ENCODE peak calls at places on chromosomes 16 and 17, in five cellular contexts. One of them, this sample, is unnamed.

GRCh38 chr16:89917773-89918452 is 749 bp upstream of the MC1R start:
- DNase-seq in astrocyte of the spinal cord: peak
- DNase-seq in CD8-positive, alpha-beta T cell: peak
- DNase-seq in gastrocnemius medialis: peak
- DNase-seq in brain microvascular endothelial cell: peak
- DNase-seq in this sample: peak

GRCh38 chr17:60893475-60893874 is 215.8 kb downstream of the BCAS3 start:
- DNase-seq in astrocyte of the spinal cord: no peak
- DNase-seq in CD8-positive, alpha-beta T cell: no peak
- DNase-seq in gastrocnemius medialis: no peak
- DNase-seq in brain microvascular endothelial cell: no peak
- DNase-seq in this sample: no peak

GRCh38 chr16:48064971-48065370 is 90.8 kb downstream of the ABCC12 start:
- DNase-seq in astrocyte of the spinal cord: no peak
- DNase-seq in CD8-positive, alpha-beta T cell: no peak
- DNase-seq in gastrocnemius medialis: no peak
- DNase-seq in brain microvascular endothelial cell: no peak
- DNase-seq in this sample: no peak

GRCh38 chr17:73266796-73267195 is 5.1 kb upstream of the CPSF4L start:
- DNase-seq in astrocyte of the spinal cord: no peak
- DNase-seq in CD8-positive, alpha-beta T cell: no peak
- DNase-seq in gastrocnemius medialis: no peak
- DNase-seq in brain microvascular endothelial cell: no peak
- DNase-seq in this sample: no peak

GRCh38 chr17:48618366-48618896 is 3.3 kb upstream of the HOXB8 start:
- DNase-seq in astrocyte of the spinal cord: peak
- DNase-seq in CD8-positive, alpha-beta T cell: peak
- DNase-seq in gastrocnemius medialis: peak
- DNase-seq in brain microvascular endothelial cell: peak
- DNase-seq in this sample: peak

GRCh38 chr16:82633964-82634600 is 7.3 kb downstream of the CDH13 start:
- DNase-seq in astrocyte of the spinal cord: peak
- DNase-seq in CD8-positive, alpha-beta T cell: no peak
- DNase-seq in gastrocnemius medialis: peak
- DNase-seq in brain microvascular endothelial cell: no peak
- DNase-seq in this sample: peak

GRCh38 chr16:19835989-19836421 is 48.6 kb downstream of the GPRC5B start:
- DNase-seq in astrocyte of the spinal cord: peak
- DNase-seq in CD8-positive, alpha-beta T cell: no peak
- DNase-seq in gastrocnemius medialis: no peak
- DNase-seq in brain microvascular endothelial cell: peak
- DNase-seq in this sample: no peak

GRCh38 chr17:16406742-16407674 is 8.4 kb upstream of the TRPV2 start:
- DNase-seq in astrocyte of the spinal cord: peak
- DNase-seq in CD8-positive, alpha-beta T cell: no peak
- DNase-seq in gastrocnemius medialis: no peak
- DNase-seq in brain microvascular endothelial cell: no peak
- DNase-seq in this sample: peak

GRCh38 chr16:66516172-66516807 is 33.6 kb downstream of the TK2 start:
- DNase-seq in astrocyte of the spinal cord: no peak
- DNase-seq in CD8-positive, alpha-beta T cell: no peak
- DNase-seq in gastrocnemius medialis: no peak
- DNase-seq in brain microvascular endothelial cell: no peak
- DNase-seq in this sample: no peak

GRCh38 chr16:17519556-17519955 is 48.8 kb upstream of the XYLT1 start:
- DNase-seq in astrocyte of the spinal cord: no peak
- DNase-seq in CD8-positive, alpha-beta T cell: no peak
- DNase-seq in gastrocnemius medialis: no peak
- DNase-seq in brain microvascular endothelial cell: no peak
- DNase-seq in this sample: no peak

GRCh38 chr17:67995568-67996191 is 589 bp downstream of the C17orf58 start:
- DNase-seq in astrocyte of the spinal cord: no peak
- DNase-seq in CD8-positive, alpha-beta T cell: peak
- DNase-seq in gastrocnemius medialis: no peak
- DNase-seq in brain microvascular endothelial cell: no peak
- DNase-seq in this sample: peak

GRCh38 chr17:41965694-41966375 is 760 bp upstream of the CNP start:
- DNase-seq in astrocyte of the spinal cord: no peak
- DNase-seq in CD8-positive, alpha-beta T cell: peak
- DNase-seq in gastrocnemius medialis: peak
- DNase-seq in brain microvascular endothelial cell: no peak
- DNase-seq in this sample: no peak

GRCh38 chr17:21104608-21105007 is 22.2 kb upstream of the DHRS7B start:
- DNase-seq in astrocyte of the spinal cord: no peak
- DNase-seq in CD8-positive, alpha-beta T cell: no peak
- DNase-seq in gastrocnemius medialis: no peak
- DNase-seq in brain microvascular endothelial cell: no peak
- DNase-seq in this sample: no peak

GRCh38 chr17:42310281-42311156 is 22.2 kb downstream of the STAT5A start:
- DNase-seq in astrocyte of the spinal cord: no peak
- DNase-seq in CD8-positive, alpha-beta T cell: no peak
- DNase-seq in gastrocnemius medialis: no peak
- DNase-seq in brain microvascular endothelial cell: no peak
- DNase-seq in this sample: no peak

GRCh38 chr17:13346996-13347762 is 254.6 kb downstream of the HS3ST3A1 start:
- DNase-seq in astrocyte of the spinal cord: peak
- DNase-seq in CD8-positive, alpha-beta T cell: no peak
- DNase-seq in gastrocnemius medialis: no peak
- DNase-seq in brain microvascular endothelial cell: peak
- DNase-seq in this sample: no peak

GRCh38 chr17:75563063-75563758 is 24.4 kb upstream of the MYO15B start:
- DNase-seq in astrocyte of the spinal cord: no peak
- DNase-seq in CD8-positive, alpha-beta T cell: no peak
- DNase-seq in gastrocnemius medialis: no peak
- DNase-seq in brain microvascular endothelial cell: no peak
- DNase-seq in this sample: no peak

DNA sequence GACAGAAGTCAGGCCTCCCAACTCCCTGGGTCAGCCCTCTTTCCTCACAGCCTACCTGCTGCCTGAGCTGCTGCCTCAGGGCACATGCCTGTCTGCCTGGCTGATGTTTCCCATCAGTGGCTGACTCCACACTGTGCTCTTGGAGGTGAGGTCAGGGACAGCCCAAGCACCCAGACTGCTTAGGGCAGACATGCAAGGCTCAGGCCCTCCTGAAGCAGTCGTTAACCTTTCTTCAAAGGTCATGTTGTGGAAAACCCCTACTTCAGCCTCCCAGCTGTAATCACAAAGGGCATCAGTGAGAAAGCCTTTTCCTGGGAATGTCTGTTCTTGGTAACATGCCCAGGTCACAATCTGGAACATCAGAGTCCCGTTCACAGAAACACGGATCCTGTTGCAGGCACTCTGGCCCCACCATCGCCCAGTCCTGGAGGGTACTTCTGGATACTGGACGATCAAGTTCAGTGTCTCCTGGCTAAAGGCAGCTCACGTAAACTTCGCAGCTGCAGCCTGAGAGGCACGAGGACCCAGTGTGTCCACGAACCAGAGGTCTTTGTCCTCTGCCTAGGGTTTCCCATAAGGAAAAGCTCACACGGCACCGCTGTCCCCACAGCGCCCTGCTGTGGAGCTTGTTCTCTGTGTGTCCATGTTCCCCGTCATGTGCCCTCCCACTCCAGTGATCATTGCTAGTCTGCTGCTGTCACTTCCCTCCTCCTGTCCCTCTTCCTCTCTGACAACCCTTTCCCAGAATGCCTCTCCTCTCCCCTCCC is 54.9 kb downstream of the GNAO1 start:
- DNase-seq in astrocyte of the spinal cord: no peak
- DNase-seq in CD8-positive, alpha-beta T cell: no peak
- DNase-seq in gastrocnemius medialis: no peak
- DNase-seq in brain microvascular endothelial cell: no peak
- DNase-seq in this sample: no peak
- TF ChIP-seq CTCF in astrocyte of the spinal cord: no peak
- TF ChIP-seq CTCF in CD8-positive, alpha-beta T cell: no peak
- TF ChIP-seq CTCF in gastrocnemius medialis: no peak
- TF ChIP-seq CTCF in brain microvascular endothelial cell: no peak
- TF ChIP-seq CTCF in this sample: no peak

DNA sequence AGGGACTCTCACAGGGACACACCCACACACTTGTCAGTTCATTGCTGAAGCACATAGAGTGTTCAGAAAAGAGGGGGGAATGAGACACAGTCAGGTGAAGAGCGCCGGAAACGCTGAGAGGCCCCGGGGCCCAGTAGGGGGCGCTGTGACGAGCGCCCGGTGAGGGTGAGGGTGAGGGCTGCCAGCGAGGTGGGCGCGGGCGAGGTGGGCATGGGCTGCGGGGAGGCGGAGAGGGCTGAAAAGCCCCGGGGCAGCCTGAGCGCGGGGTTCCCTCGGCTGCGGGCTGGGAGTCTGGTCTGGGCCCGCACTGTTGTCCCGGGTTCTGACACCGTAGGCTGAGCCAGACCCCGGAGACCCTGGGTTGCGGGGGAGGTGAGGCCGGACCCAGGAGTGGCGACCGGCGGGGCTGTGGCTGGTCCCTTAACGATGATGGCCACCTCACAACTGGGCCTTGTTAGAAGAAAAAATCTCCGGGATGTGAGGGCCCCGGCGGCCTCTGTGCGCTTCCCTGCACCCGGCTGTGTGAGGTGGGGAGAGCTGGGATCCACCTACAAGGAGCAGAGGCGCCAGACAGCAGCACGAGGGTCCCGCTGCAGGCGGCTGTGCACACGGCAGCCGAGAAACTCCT is 91.4 kb downstream of the C16orf78 start:
- DNase-seq in astrocyte of the spinal cord: no peak
- DNase-seq in CD8-positive, alpha-beta T cell: peak
- DNase-seq in gastrocnemius medialis: no peak
- DNase-seq in brain microvascular endothelial cell: no peak
- DNase-seq in this sample: peak
- TF ChIP-seq CTCF in astrocyte of the spinal cord: peak
- TF ChIP-seq CTCF in CD8-positive, alpha-beta T cell: peak
- TF ChIP-seq CTCF in gastrocnemius medialis: no peak
- TF ChIP-seq CTCF in brain microvascular endothelial cell: peak
- TF ChIP-seq CTCF in this sample: peak

GRCh38 chr17:82897514-82898249 is 57.9 kb upstream of the ZNF750 start:
- DNase-seq in astrocyte of the spinal cord: no peak
- DNase-seq in CD8-positive, alpha-beta T cell: no peak
- DNase-seq in gastrocnemius medialis: no peak
- DNase-seq in brain microvascular endothelial cell: no peak
- DNase-seq in this sample: no peak
- TF ChIP-seq CTCF in astrocyte of the spinal cord: no peak
- TF ChIP-seq CTCF in CD8-positive, alpha-beta T cell: no peak
- TF ChIP-seq CTCF in gastrocnemius medialis: no peak
- TF ChIP-seq CTCF in brain microvascular endothelial cell: peak
- TF ChIP-seq CTCF in this sample: no peak

GRCh38 chr17:63985387-63986140 is 12.6 kb upstream of the PRR29 start:
- DNase-seq in astrocyte of the spinal cord: no peak
- DNase-seq in CD8-positive, alpha-beta T cell: no peak
- DNase-seq in gastrocnemius medialis: no peak
- DNase-seq in brain microvascular endothelial cell: no peak
- DNase-seq in this sample: no peak
- TF ChIP-seq CTCF in astrocyte of the spinal cord: no peak
- TF ChIP-seq CTCF in CD8-positive, alpha-beta T cell: no peak
- TF ChIP-seq CTCF in gastrocnemius medialis: no peak
- TF ChIP-seq CTCF in brain microvascular endothelial cell: peak
- TF ChIP-seq CTCF in this sample: no peak

GRCh38 chr16:62475573-62475972 is 439.3 kb upstream of the CDH8 start:
- DNase-seq in astrocyte of the spinal cord: no peak
- DNase-seq in CD8-positive, alpha-beta T cell: no peak
- DNase-seq in gastrocnemius medialis: no peak
- DNase-seq in brain microvascular endothelial cell: no peak
- DNase-seq in this sample: no peak
- TF ChIP-seq CTCF in astrocyte of the spinal cord: no peak
- TF ChIP-seq CTCF in CD8-positive, alpha-beta T cell: no peak
- TF ChIP-seq CTCF in gastrocnemius medialis: no peak
- TF ChIP-seq CTCF in brain microvascular endothelial cell: no peak
- TF ChIP-seq CTCF in this sample: no peak

GRCh38 chr16:57204675-57205074 is 18.5 kb downstream of the RSPRY1 start:
- DNase-seq in astrocyte of the spinal cord: no peak
- DNase-seq in CD8-positive, alpha-beta T cell: no peak
- DNase-seq in gastrocnemius medialis: no peak
- DNase-seq in brain microvascular endothelial cell: no peak
- DNase-seq in this sample: no peak
- TF ChIP-seq CTCF in astrocyte of the spinal cord: no peak
- TF ChIP-seq CTCF in CD8-positive, alpha-beta T cell: no peak
- TF ChIP-seq CTCF in gastrocnemius medialis: no peak
- TF ChIP-seq CTCF in brain microvascular endothelial cell: peak
- TF ChIP-seq CTCF in this sample: peak

GRCh38 chr16:15606521-15607220 is 36.3 kb downstream of the MARF1 start:
- DNase-seq in astrocyte of the spinal cord: no peak
- DNase-seq in CD8-positive, alpha-beta T cell: no peak
- DNase-seq in gastrocnemius medialis: no peak
- DNase-seq in brain microvascular endothelial cell: no peak
- DNase-seq in this sample: no peak

GRCh38 chr16:15604460-15605390 is 38.2 kb downstream of the MARF1 start:
- DNase-seq in astrocyte of the spinal cord: no peak
- DNase-seq in CD8-positive, alpha-beta T cell: no peak
- DNase-seq in gastrocnemius medialis: peak
- DNase-seq in brain microvascular endothelial cell: no peak
- DNase-seq in this sample: no peak

GRCh38 chr16:15607700-15608396 is 35.1 kb downstream of the MARF1 start:
- DNase-seq in astrocyte of the spinal cord: peak
- DNase-seq in CD8-positive, alpha-beta T cell: no peak
- DNase-seq in gastrocnemius medialis: peak
- DNase-seq in brain microvascular endothelial cell: peak
- DNase-seq in this sample: no peak

GRCh38 chr16:15608398-15609285 is 34.3 kb downstream of the MARF1 start:
- DNase-seq in astrocyte of the spinal cord: peak
- DNase-seq in CD8-positive, alpha-beta T cell: no peak
- DNase-seq in gastrocnemius medialis: no peak
- DNase-seq in brain microvascular endothelial cell: no peak
- DNase-seq in this sample: no peak

DNA sequence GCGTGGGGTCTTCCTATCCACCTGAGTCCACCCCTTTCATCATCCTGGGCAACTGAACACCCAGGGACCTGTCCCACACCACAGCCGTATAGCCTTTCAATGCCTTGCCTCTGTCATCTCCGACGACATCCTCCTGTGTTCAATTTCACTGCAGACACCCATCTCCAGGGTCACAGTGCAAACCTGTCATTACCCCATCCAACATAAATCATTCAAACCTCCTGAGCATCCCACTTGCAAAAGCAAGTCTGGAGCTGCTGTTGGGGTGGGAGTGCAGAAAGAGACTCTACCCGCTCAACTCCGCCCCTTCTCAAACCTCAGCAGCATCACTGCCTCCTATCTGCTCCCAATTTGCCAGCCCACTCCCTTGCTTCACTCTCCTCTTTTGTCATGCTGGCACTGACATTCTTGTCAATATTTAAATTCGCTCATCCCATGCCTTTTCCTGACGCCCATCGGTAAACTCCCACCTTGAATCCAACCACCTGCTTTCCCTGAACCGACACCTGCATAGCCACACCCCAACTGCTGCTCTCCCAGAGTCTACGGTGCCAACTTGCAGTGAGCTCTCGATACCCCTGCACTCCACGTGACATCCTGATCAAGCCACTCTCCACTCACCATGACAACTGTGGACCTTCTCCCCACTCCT is 37.0 kb downstream of the MARF1 start:
- DNase-seq in astrocyte of the spinal cord: no peak
- DNase-seq in CD8-positive, alpha-beta T cell: no peak
- DNase-seq in gastrocnemius medialis: no peak
- DNase-seq in brain microvascular endothelial cell: no peak
- DNase-seq in this sample: no peak
- TF ChIP-seq CTCF in astrocyte of the spinal cord: no peak
- TF ChIP-seq CTCF in CD8-positive, alpha-beta T cell: no peak
- TF ChIP-seq CTCF in gastrocnemius medialis: no peak
- TF ChIP-seq CTCF in brain microvascular endothelial cell: no peak
- TF ChIP-seq CTCF in this sample: no peak